ENCODE peak calls at places on chromosomes 5 and 9, in seven cellular contexts. X is fibroblast of pulmonary artery, K is WERI-Rb-1, L is adrenal gland, T is tibial artery, O is choroid plexus epithelial cell, P is spleen. I is an unnamed sample.

GRCh38 chr9:5493597-5494511 is 16.5 kb upstream of the PDCD1LG2 start:
- DNase-seq in X (peak), L (peak), P (no peak), T (no peak), K (no peak), O (peak), I (no peak)

GRCh38 chr5:138955672-138956295 is 80.6 kb upstream of the LRRTM2 start:
- DNase-seq in T (no peak), K (no peak), L (no peak), P (no peak), X (no peak), O (no peak), I (no peak)

GRCh38 chr5:132425009-132425937 is 55.8 kb downstream of the SLC22A5 start:
- DNase-seq in P (peak), L (no peak), O (peak), K (no peak), T (no peak), X (peak), I (no peak)

GRCh38 chr9:113446323-113446740 is 17.2 kb upstream of the RGS3 start:
- DNase-seq in P (no peak), T (no peak), X (peak), K (no peak), L (peak), O (peak), I (no peak)

GRCh38 chr9:135344915-135345500 is 134.6 kb upstream of the PPP1R26 start:
- DNase-seq in T (no peak), O (no peak), X (no peak), L (no peak), P (peak), K (no peak), I (no peak)

GRCh38 chr9:72721086-72721485 is 199.7 kb downstream of the TMC1 start:
- DNase-seq in O (no peak), P (no peak), T (no peak), L (no peak), K (no peak), X (no peak), I (no peak)

GRCh38 chr5:135569755-135570452 is 8.9 kb downstream of the CXCL14 start:
- DNase-seq in K (peak), X (peak), O (peak), P (peak), L (no peak), T (no peak), I (no peak)

GRCh38 chr5:143213231-143213850 is 190.1 kb downstream of the NR3C1 start:
- DNase-seq in L (no peak), X (peak), O (peak), K (no peak), T (no peak), P (no peak), I (no peak)

GRCh38 chr9:34578241-34579096 is 11.1 kb downstream of the CNTFR start:
- DNase-seq in X (peak), K (peak), L (no peak), P (no peak), O (peak), T (no peak), I (no peak)

GRCh38 chr5:129771058-129771838 is 23.4 kb downstream of the MINAR2 start:
- DNase-seq in L (peak), K (peak), T (peak), X (peak), O (peak), P (no peak), I (no peak)

GRCh38 chr9:14652729-14653377 is 40.4 kb downstream of the ZDHHC21 start:
- DNase-seq in P (no peak), K (no peak), X (peak), L (no peak), T (no peak), O (peak), I (no peak)

GRCh38 chr5:143138839-143139238 is 264.6 kb downstream of the NR3C1 start:
- DNase-seq in K (no peak), X (no peak), P (no peak), L (no peak), T (no peak), O (peak), I (no peak)

GRCh38 chr9:113910036-113910639 is 34.0 kb downstream of the ZNF618 start:
- DNase-seq in O (no peak), P (no peak), K (no peak), X (no peak), T (no peak), L (no peak), I (peak)

GRCh38 chr5:133714161-133714915 is 102.0 kb upstream of the FSTL4 start:
- DNase-seq in K (no peak), P (peak), T (no peak), O (no peak), L (peak), X (no peak), I (no peak)

GRCh38 chr9:14312721-14313377 is 1.1 kb downstream of the NFIB start:
- DNase-seq in T (peak), O (peak), K (no peak), P (no peak), L (peak), X (no peak), I (no peak)

GRCh38 chr5:53826503-53826902 is 266.1 kb downstream of the NDUFS4 start:
- DNase-seq in T (no peak), X (no peak), L (no peak), O (no peak), P (no peak), K (no peak), I (no peak)

GRCh38 chr5:82754759-82755158 is 322.4 kb downstream of the TMEM167A start:
- DNase-seq in O (no peak), X (no peak), L (no peak), T (no peak), K (no peak), P (no peak), I (no peak)

GRCh38 chr5:135013947-135014570 is 20.0 kb downstream of the PITX1 start:
- DNase-seq in T (peak), X (no peak), O (no peak), K (no peak), L (no peak), P (peak), I (peak)

GRCh38 chr9:131971482-131972074 is 108.1 kb downstream of the MED27 start:
- DNase-seq in P (no peak), X (no peak), O (no peak), L (no peak), K (peak), T (no peak), I (no peak)

GRCh38 chr5:32027717-32028321 is 146.3 kb downstream of the GOLPH3 start:
- DNase-seq in T (peak), X (peak), L (peak), K (no peak), O (peak), P (peak), I (no peak)

GRCh38 chr9:98678244-98678842 is 30.4 kb downstream of the GABBR2 start:
- DNase-seq in T (no peak), X (peak), L (no peak), K (no peak), P (peak), O (peak), I (no peak)
- TF ChIP-seq CTCF in T (no peak), X (peak), L (no peak), K (peak), P (no peak), O (peak), I (peak)

GRCh38 chr5:57448287-57448686 is 34.3 kb downstream of the ACTBL2 start:
- DNase-seq in X (no peak), O (no peak), L (no peak), P (no peak), K (no peak), T (no peak), I (no peak)
- TF ChIP-seq CTCF in X (no peak), O (no peak), L (no peak), P (no peak), K (no peak), T (no peak), I (no peak)

GRCh38 chr5:181189363-181189961 is 15.5 kb downstream of the TRIM7 start:
- DNase-seq in O (peak), L (peak), X (peak), K (no peak), T (no peak), P (peak), I (peak)

GRCh38 chr5:181192337-181193046 is 12.5 kb downstream of the TRIM7 start:
- DNase-seq in L (no peak), O (no peak), P (no peak), K (no peak), X (no peak), T (no peak), I (no peak)

GRCh38 chr5:181189962-181190710 is 14.9 kb downstream of the TRIM7 start:
- DNase-seq in O (no peak), T (peak), X (no peak), K (no peak), P (peak), L (peak), I (no peak)

GRCh38 chr5:181191526-181192336 is 13.3 kb downstream of the TRIM7 start:
- DNase-seq in L (peak), P (peak), O (peak), K (peak), T (peak), X (peak), I (peak)

GRCh38 chr5:181190711-181191525 is 14.1 kb downstream of the TRIM7 start:
- DNase-seq in L (peak), T (no peak), X (peak), P (peak), O (peak), K (peak), I (no peak)
- TF ChIP-seq CTCF in L (no peak), T (no peak), X (peak), P (no peak), O (peak), K (no peak), I (peak)

DNA sequence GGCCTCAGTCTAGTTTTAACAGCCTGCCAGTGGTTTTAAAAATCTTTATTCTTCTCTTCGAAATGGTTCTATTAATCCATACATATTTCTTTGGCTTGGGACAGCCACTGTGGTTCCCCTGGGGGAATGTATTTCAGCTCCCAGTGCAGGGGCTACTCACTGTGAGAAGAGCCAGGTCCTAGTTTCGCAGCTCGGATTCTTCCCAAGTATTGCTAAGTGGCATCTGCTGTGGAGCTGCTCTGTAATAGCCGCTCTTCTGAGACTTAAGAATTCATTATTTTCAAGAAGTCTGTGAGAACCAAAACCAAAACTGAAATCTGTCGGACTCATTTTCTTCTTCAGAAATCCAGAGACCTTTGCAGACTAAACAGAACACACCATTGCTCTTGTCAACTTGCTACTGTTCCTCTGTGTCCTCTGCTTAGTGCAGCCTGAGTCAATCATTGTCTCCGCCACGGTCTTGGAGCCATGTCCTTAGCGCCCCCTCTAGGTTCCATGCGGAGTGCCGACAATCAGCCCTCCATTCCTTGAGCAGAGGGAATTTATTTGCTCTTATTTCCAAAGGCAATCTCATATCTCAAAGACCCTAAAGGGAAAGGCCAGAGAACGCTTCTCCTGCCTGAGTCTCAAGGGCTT is 478.2 kb downstream of the SPATA31D1 start:
- DNase-seq in O (peak), X (peak), T (no peak), L (no peak), P (no peak), K (peak), I (no peak)
- TF ChIP-seq CTCF in O (peak), X (peak), T (peak), L (no peak), P (no peak), K (peak), I (peak)

GRCh38 chr5:94692610-94693009 is 74.1 kb downstream of the SLF1 start:
- DNase-seq in X (no peak), K (no peak), O (no peak), L (no peak), T (no peak), P (no peak), I (no peak)
- TF ChIP-seq CTCF in X (no peak), K (no peak), O (no peak), L (no peak), T (no peak), P (no peak), I (no peak)

GRCh38 chr9:109967651-109968331 is 187.8 kb downstream of the PALM2AKAP2 start:
- DNase-seq in T (no peak), P (no peak), K (no peak), X (no peak), L (no peak), O (no peak), I (no peak)

GRCh38 chr9:109966643-109967368 is 186.8 kb downstream of the PALM2AKAP2 start:
- DNase-seq in X (no peak), K (no peak), O (no peak), P (peak), L (no peak), T (no peak), I (no peak)

GRCh38 chr9:109968332-109968657 is 188.3 kb downstream of the PALM2AKAP2 start:
- DNase-seq in X (no peak), K (no peak), O (peak), P (no peak), L (no peak), T (no peak), I (no peak)

GRCh38 chr9:109969559-109970237 is 189.7 kb downstream of the PALM2AKAP2 start:
- DNase-seq in T (no peak), O (peak), P (peak), K (no peak), L (no peak), X (peak), I (no peak)

DNA sequence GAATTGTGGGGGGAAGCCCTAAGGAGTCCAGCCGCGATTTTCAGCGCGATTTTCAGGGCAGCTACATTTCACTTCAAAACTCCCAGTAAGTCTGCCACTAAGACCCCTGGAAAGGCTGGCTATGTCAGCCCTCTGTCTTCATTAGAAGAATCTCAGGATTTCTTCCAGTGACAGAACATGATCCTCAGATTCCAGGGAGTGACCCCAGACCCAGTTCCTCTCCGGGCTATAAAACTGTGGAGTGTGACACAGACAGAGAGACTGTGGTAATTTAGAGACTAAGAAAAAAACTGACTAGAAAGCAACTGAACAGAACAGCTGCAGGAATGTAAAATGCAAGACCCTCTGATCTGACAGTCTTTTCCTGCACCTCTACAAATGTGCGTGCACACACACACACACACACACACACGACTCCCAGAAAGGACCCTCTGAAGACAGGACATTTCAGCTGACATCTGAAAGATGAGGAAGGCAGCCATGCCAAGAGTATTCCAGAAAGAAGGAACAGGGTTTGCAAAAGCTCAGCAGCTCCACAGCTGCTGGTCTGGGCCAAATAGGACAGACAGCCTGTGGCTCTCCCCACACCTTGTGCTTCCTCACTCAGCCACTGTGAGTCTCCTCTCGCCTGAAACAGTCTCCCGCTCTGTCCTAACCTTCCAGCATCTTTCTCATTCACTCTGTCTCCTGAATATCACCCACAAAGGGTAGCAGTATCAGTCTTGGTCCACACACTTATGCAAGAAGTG is 188.9 kb downstream of the PALM2AKAP2 start:
- DNase-seq in O (peak), T (no peak), L (peak), X (peak), K (peak), P (no peak), I (no peak)
- TF ChIP-seq CTCF in O (peak), T (no peak), L (peak), X (peak), K (peak), P (no peak), I (peak)

DNA sequence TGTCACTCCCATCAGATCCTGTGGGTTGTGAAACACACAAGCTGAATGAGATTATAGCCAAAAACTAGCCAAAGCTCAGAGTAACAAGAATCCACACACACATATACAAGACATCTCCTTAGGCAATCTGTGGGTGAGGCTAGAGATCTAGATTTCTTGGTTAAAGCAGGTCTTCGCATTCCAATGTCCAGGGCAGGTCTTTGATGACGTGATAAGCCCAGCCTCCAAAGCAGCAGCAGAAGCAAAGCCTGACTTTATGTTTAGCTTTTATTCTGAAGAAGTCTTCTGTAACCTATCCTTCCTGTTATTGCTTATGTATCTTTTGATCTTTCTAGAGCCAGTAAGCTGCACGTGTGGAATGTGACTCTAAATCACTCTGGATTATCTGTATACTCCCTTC is 199.1 kb upstream of the SLC30A5 start:
- DNase-seq in T (no peak), X (no peak), L (no peak), K (no peak), O (peak), P (no peak), I (no peak)
- TF ChIP-seq CTCF in T (no peak), X (no peak), L (no peak), K (no peak), O (no peak), P (no peak), I (no peak)

I was measured in osteocyte.